ENCODE peak calls at places on chromosome 1, in four cellular contexts. One of them, this sample, is unnamed.

GRCh38 chr1:192350351-192350750 is 33.6 kb downstream of the RGS21 start:
- DNase-seq in K562: no peak
- DNase-seq in HEK293T: no peak
- DNase-seq in GM12878: no peak
- DNase-seq in this sample: no peak

GRCh38 chr1:70101774-70102173 is 103.6 kb downstream of the LRRC40 start:
- DNase-seq in K562: no peak
- DNase-seq in HEK293T: no peak
- DNase-seq in GM12878: no peak
- DNase-seq in this sample: no peak

GRCh38 chr1:207825719-207826556 is 74.1 kb downstream of the CD46 start:
- DNase-seq in K562: peak; percentile 56
- DNase-seq in HEK293T: no peak
- DNase-seq in GM12878: peak; percentile 98
- DNase-seq in this sample: peak; percentile 10

GRCh38 chr1:98119793-98120192 is 199.0 kb upstream of the DPYD start:
- DNase-seq in K562: no peak
- DNase-seq in HEK293T: peak; percentile 31
- DNase-seq in GM12878: no peak
- DNase-seq in this sample: no peak

GRCh38 chr1:31102501-31102950 is 37.0 kb upstream of the PUM1 start:
- DNase-seq in K562: no peak
- DNase-seq in HEK293T: peak; percentile 50
- DNase-seq in GM12878: no peak
- DNase-seq in this sample: no peak

GRCh38 chr1:68955424-68955823 is 458.5 kb upstream of the DEPDC1 start:
- DNase-seq in K562: no peak
- DNase-seq in HEK293T: no peak
- DNase-seq in GM12878: no peak
- DNase-seq in this sample: no peak

GRCh38 chr1:9767964-9768668 is 55.6 kb downstream of the CLSTN1 start:
- DNase-seq in K562: peak; percentile 76
- DNase-seq in HEK293T: no peak
- DNase-seq in GM12878: no peak
- DNase-seq in this sample: no peak

GRCh38 chr1:45244660-45245059 is 38.3 kb upstream of the ZSWIM5 start:
- DNase-seq in K562: no peak
- DNase-seq in HEK293T: no peak
- DNase-seq in GM12878: no peak
- DNase-seq in this sample: no peak

GRCh38 chr1:235415008-235415904 is 48.0 kb downstream of the TBCE start:
- DNase-seq in K562: peak; percentile 73
- DNase-seq in HEK293T: peak; percentile 82
- DNase-seq in GM12878: peak; percentile 15
- DNase-seq in this sample: peak; percentile 80

DNA sequence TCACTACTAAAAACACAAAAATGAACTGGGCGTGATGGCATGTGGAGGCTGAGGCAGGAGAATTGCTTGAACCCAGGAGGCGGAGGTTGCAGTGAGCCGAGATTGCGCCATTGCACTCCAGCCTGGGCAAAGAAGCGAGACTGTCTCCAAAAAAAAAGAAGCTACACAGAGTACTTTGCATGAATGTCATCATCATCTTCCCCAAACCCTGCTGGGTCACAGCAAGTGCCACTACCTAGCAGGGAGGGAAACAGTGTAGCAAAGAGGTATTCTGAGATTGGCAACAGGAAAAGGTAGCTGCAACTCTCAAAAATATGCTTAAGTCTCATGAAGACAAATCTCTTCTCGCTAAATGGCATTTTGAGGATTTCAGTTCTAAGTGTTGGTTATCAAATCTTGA is 12.8 kb downstream of the NDC1 start:
- DNase-seq in K562: no peak
- DNase-seq in HEK293T: no peak
- DNase-seq in GM12878: no peak
- DNase-seq in this sample: no peak
- TF ChIP-seq FOXK2 in K562: no peak
- TF ChIP-seq FOXK2 in HEK293T: no peak
- TF ChIP-seq FOXK2 in GM12878: no peak
- TF ChIP-seq FOXK2 in this sample: no peak

DNA sequence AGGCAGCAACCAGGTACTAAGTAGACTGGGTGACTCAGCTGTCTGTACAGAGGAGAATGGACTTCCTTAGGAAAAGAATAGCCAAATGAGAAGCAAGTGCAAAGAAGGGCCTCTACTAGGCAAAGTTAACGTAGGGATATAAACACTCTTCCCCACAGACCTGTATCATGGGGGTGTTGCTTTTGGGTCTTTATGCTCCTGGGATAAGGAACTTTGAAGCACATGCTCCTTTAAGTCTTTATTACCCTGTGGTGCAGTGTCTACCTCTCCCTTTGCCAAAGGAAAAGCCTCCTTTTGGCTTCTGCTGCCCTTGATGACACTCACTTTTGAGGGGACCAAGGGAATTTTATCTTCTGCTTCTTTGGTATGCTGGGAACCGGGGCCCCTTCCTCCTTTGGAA is 5.0 kb downstream of the RFX5 start:
- DNase-seq in K562: no peak
- DNase-seq in HEK293T: no peak
- DNase-seq in GM12878: no peak
- DNase-seq in this sample: no peak
- TF ChIP-seq FOXK2 in K562: no peak
- TF ChIP-seq FOXK2 in HEK293T: no peak
- TF ChIP-seq FOXK2 in GM12878: no peak
- TF ChIP-seq FOXK2 in this sample: no peak

DNA sequence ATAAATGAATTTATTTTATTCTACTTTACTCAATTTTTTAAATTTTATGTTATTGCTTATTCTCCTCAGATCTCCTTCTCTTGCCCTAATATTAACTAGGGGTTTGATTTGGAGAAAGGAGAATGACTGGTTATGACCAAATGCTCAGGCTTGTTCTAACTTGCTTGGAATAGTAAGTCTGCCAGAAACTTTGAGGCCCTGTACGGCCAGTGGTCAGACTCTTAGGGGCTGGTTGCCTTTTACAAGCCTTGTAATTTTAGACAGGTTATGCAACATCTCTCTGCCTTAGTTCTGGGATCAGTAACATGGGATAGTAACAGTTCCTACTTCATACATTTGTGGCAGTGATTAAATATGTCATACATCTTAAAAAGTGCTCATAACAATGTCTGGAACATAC is 279.5 kb downstream of the DUSP10 start:
- DNase-seq in K562: no peak
- DNase-seq in HEK293T: no peak
- DNase-seq in GM12878: no peak
- DNase-seq in this sample: no peak
- TF ChIP-seq FOXK2 in K562: no peak
- TF ChIP-seq FOXK2 in HEK293T: no peak
- TF ChIP-seq FOXK2 in GM12878: no peak
- TF ChIP-seq FOXK2 in this sample: no peak

GRCh38 chr1:212070720-212071302 is 35.3 kb downstream of the DTL start:
- DNase-seq in K562: no peak
- DNase-seq in HEK293T: no peak
- DNase-seq in GM12878: no peak
- DNase-seq in this sample: peak; percentile 35
- TF ChIP-seq FOXK2 in K562: no peak
- TF ChIP-seq FOXK2 in HEK293T: no peak
- TF ChIP-seq FOXK2 in GM12878: no peak
- TF ChIP-seq FOXK2 in this sample: no peak